ENCODE peak calls at places on chromosomes 5 and 9, in six cellular contexts. P, G, H, D, M and R are unnamed samples. For H3K4me1, the result is how much of the 10 kb centered on the place peaks cover.

GRCh38 chr9:18489861-18490260 is 15.9 kb downstream of the ADAMTSL1 start:
- DNase-seq in D (no peak), G (peak), P (no peak), H (no peak), M (peak), R (no peak)

GRCh38 chr5:102823441-102823874 is 68.4 kb downstream of the PAM start:
- DNase-seq in G (peak), M (peak), H (no peak), D (no peak), P (no peak), R (no peak)

GRCh38 chr5:96661101-96661840 is 905 bp upstream of the CAST start:
- DNase-seq in D (no peak), M (peak), P (no peak), H (no peak), G (peak), R (peak)

GRCh38 chr5:95448836-95449235 is 57.7 kb downstream of the FAM81B start:
- DNase-seq in H (no peak), P (no peak), M (no peak), G (no peak), D (no peak), R (peak)

GRCh38 chr5:38825494-38825893 is 20.3 kb upstream of the OSMR start:
- DNase-seq in G (peak), P (no peak), M (peak), D (no peak), H (no peak), R (no peak)

GRCh38 chr9:36170531-36170930 is 1.3 kb downstream of the CCIN start:
- DNase-seq in P (no peak), G (no peak), M (no peak), H (no peak), D (no peak), R (no peak)

GRCh38 chr9:83056180-83056579 is 6.8 kb downstream of the RASEF start:
- DNase-seq in P (no peak), M (no peak), H (no peak), D (no peak), G (no peak), R (no peak)

GRCh38 chr9:133725886-133726285 is 12.3 kb downstream of the SARDH start:
- DNase-seq in M (no peak), P (no peak), D (no peak), G (no peak), H (no peak), R (no peak)

GRCh38 chr9:124132671-124133147 is 121.1 kb downstream of the LHX2 start:
- DNase-seq in G (peak), M (no peak), D (no peak), P (peak), H (no peak), R (no peak)

DNA sequence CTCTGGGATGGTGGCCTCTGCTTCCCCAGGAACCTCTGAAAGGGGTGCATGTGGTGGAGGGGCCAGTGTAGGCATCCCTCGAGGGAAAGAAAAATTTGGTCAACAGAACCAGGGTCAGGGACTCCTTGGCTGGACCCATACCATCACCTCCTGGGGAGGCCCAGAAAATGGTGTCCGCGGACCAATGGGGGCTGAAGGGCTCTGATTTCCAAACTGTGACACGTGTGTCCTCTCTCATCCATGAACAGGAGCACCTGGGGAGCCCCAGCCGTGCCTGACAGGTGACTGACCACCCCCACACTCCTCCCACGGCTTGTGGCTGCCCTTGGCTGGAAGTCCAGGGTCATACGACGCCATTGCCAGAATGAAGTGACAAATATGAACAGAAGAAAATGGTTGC is 3.9 kb downstream of the FCN2 start:
- DNase-seq in P (no peak), D (no peak), M (no peak), H (no peak), G (no peak), R (no peak)
- H3K4me2 ChIP-seq in P (no peak), D (no peak), M (no peak), H (no peak), G (no peak), R (no peak)

DNA sequence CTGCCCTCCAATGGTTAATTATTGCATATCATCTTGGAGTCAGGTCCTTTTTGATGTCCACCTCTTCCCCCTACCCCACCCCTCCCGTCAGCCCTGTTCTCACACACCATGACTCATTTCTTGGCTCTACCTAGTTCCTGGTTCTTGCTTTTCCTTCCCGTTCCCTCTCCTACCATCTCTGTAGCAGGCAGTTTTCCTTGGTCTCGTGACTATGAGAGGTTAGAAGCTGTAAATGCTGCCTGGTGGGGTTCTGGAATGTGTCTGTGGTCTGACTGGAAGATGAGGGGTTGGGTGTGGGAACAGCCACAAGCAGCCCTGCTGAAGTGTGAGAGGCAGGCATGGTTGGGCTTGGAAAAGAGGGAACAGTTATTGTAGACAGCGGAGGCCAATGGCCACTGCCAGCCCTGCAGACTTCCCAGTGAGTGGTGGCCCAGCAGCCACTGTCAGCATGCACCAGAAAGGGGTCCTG is 18.2 kb downstream of the SLC22A5 start:
- DNase-seq in G (peak), D (no peak), H (no peak), P (peak), M (peak), R (no peak)
- H3K4me1 ChIP-seq in G (under half), D (under half), H (under half), P (under half), M (under half), R (under half)

GRCh38 chr5:177111720-177112394 is 21.7 kb upstream of the NSD1 start:
- DNase-seq in P (no peak), G (peak), M (peak), H (peak), D (peak), R (peak)

GRCh38 chr5:177112589-177113220 is 20.9 kb upstream of the NSD1 start:
- DNase-seq in H (no peak), P (no peak), G (no peak), M (no peak), D (no peak), R (no peak)

GRCh38 chr5:177117441-177118045 is 16.0 kb upstream of the NSD1 start:
- DNase-seq in D (no peak), G (no peak), H (no peak), M (no peak), P (no peak), R (no peak)

GRCh38 chr5:177116631-177117373 is 16.8 kb upstream of the NSD1 start:
- DNase-seq in P (peak), M (no peak), D (peak), G (peak), H (peak), R (peak)

GRCh38 chr5:177113566-177114424 is 19.8 kb upstream of the NSD1 start:
- DNase-seq in D (peak), H (peak), P (peak), G (peak), M (peak), R (peak)
- H3K14ac ChIP-seq in D (no peak), H (no peak), P (no peak), G (no peak), M (no peak), R (no peak)

GRCh38 chr9:128902351-128903078 is 18.3 kb upstream of the PHYHD1 start:
- DNase-seq in P (no peak), D (no peak), H (no peak), G (no peak), M (no peak), R (no peak)
- H3K4me2 ChIP-seq in P (no peak), D (no peak), H (no peak), G (no peak), M (no peak), R (no peak)

GRCh38 chr5:173328896-173329369 is 719 bp upstream of the STC2 start:
- DNase-seq in P (peak), G (peak), D (peak), M (peak), H (peak), R (no peak)

GRCh38 chr5:173327948-173328895 is at the start of gene STC2:
- DNase-seq in P (peak), M (peak), G (peak), H (peak), D (peak), R (peak)

GRCh38 chr5:173330856-173331206 is 2.6 kb upstream of the STC2 start:
- DNase-seq in M (no peak), H (no peak), G (no peak), P (no peak), D (no peak), R (no peak)

GRCh38 chr5:173330151-173330855 is 2.1 kb upstream of the STC2 start:
- DNase-seq in H (no peak), M (peak), G (no peak), P (no peak), D (no peak), R (no peak)

GRCh38 chr5:173329370-173330150 is 1.3 kb upstream of the STC2 start:
- DNase-seq in G (no peak), H (peak), M (peak), P (peak), D (peak), R (no peak)
- H3K4me1 ChIP-seq in G (under half), H (under half), M (under half), P (under half), D (under half), R (under half)

DNA sequence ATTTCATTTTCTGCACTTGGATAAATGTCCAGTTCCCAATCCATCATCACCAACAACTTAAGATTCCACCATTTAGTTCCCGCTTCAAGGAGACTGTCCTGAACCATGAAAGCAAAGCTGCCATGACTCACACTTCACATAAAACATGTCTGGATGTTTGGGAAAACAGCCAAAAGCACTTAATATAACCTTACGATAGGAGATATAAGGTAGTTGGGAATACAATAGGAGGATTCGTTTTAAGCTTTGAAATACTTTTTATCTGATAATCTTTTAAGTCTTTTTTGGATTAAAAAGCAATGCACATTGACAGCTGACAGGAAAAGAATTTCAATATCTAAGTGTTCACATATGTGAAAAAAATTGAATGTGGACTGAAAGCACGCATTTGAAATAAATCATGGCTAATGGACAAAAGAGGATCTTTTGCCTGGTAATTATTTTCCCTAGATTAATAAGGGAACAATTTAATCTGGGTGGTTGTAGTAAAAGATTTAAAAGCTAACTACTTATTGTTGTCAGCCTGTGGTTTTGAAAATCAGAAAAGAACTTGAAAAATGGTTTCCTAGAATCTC is 17.3 kb upstream of the TGFBI start:
- DNase-seq in D (no peak), P (no peak), G (peak), M (peak), H (no peak), R (no peak)
- H3K14ac ChIP-seq in D (no peak), P (no peak), G (peak), M (no peak), H (no peak), R (no peak)

GRCh38 chr9:128249558-128249913 is 26.3 kb downstream of the GOLGA2 start:
- DNase-seq in G (no peak), D (no peak), H (no peak), P (no peak), M (no peak), R (no peak)

GRCh38 chr9:128249914-128250838 is 25.6 kb downstream of the GOLGA2 start:
- DNase-seq in D (peak), H (peak), P (peak), M (peak), G (peak), R (peak)

GRCh38 chr9:128252317-128253139 is 23.3 kb downstream of the GOLGA2 start:
- DNase-seq in M (no peak), D (no peak), G (no peak), H (no peak), P (no peak), R (no peak)

GRCh38 chr9:128251701-128252100 is 24.1 kb downstream of the GOLGA2 start:
- DNase-seq in P (no peak), M (peak), D (no peak), H (no peak), G (no peak), R (no peak)

GRCh38 chr9:128250839-128251558 is 24.8 kb downstream of the GOLGA2 start:
- DNase-seq in H (peak), G (no peak), P (no peak), D (no peak), M (no peak), R (no peak)
- H3K4me2 ChIP-seq in H (peak), G (no peak), P (peak), D (peak), M (no peak), R (peak)

DNA sequence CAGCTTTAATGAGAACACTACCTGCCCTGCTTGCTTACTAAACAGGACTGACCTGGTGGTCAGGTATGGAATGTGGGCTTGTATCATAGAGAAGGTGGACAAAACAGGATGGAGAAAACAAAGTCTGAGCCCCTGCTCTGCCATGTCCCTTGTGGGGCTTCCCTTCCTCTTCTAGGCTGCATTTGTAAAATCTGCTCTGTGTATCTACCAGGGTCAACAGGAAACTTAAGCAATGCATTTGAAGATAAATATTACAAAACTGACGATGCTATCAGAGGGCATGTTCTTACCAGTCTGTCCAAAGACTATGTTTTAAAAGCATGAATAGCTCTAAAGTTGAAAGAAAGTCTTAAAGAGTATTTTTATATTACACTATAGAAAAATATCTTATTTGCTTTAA is 228.7 kb downstream of the DCP2 start:
- DNase-seq in G (no peak), P (no peak), D (no peak), H (no peak), M (no peak), R (no peak)
- H3K4me1 ChIP-seq in G (under half), P (under half), D (under half), H (under half), M (under half), R (under half)

DNA sequence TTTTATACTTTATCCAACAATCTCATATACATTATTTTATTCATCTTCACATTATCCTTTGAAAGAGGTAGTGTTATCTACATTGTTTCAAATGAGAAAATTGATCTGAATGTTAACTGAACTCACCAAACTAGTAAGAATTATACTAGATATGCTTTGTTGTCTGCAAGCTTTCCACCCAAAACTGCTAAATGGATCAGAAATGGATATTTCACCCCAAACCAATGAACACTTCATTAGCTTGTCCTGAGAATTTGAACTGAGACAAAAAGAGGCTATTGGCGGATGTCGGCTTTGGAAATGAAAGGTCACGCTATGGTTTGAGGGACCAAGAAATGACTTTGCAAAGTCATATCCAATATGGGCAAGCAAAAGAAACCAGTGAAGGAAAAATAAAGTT is 201.9 kb upstream of the TRPM3 start:
- DNase-seq in P (no peak), D (no peak), H (no peak), G (no peak), M (no peak), R (no peak)
- H3K14ac ChIP-seq in P (no peak), D (no peak), H (no peak), G (no peak), M (no peak), R (no peak)